ENCODE peak calls at places on chromosomes 4 and X, in six cellular contexts. J is epithelial cell of esophagus, R is bronchial epithelial cell, B is H9, G is GM20000, W is HFFc6. Q is an unnamed sample.

GRCh38 chr4:2836391-2836859 is 7.2 kb upstream of the ADD1 start:
- DNase-seq in J (no peak), R (no peak), B (no peak), G (no peak), W (no peak), Q (no peak)

GRCh38 chr4:72209600-72209999 is 177.8 kb downstream of the NPFFR2 start:
- DNase-seq in J (peak; percentile 87), R (peak; percentile 92), B (no peak), G (no peak), W (no peak), Q (no peak)

GRCh38 chr4:98555798-98556445 is 102.5 kb downstream of the TSPAN5 start:
- DNase-seq in J (no peak), R (no peak), B (no peak), G (no peak), W (no peak), Q (peak; percentile 33)

GRCh38 chrX:150018931-150019331 is 80.6 kb upstream of the EOLA2 start:
- DNase-seq in J (no peak), R (no peak), B (no peak), G (no peak), W (peak; percentile 12), Q (no peak)

GRCh38 chrX:133053854-133054565 is 42.9 kb downstream of the USP26 start:
- DNase-seq in J (peak; percentile 19), R (peak; percentile 53), B (no peak), G (no peak), W (no peak), Q (peak; percentile 0)

GRCh38 chr4:63505714-63506460 is 903.4 kb downstream of the TECRL start:
- DNase-seq in J (no peak), R (no peak), B (no peak), G (no peak), W (no peak), Q (no peak)

GRCh38 chrX:129572422-129572821 is 32.4 kb downstream of the OCRL start:
- DNase-seq in J (no peak), R (no peak), B (no peak), G (no peak), W (no peak), Q (no peak)

GRCh38 chr4:3280466-3280865 is 12.4 kb upstream of the RGS12 start:
- DNase-seq in J (no peak), R (no peak), B (no peak), G (no peak), W (no peak), Q (no peak)

GRCh38 chrX:39843318-39843717 is 254.4 kb downstream of the BCOR start:
- DNase-seq in J (no peak), R (no peak), B (no peak), G (no peak), W (no peak), Q (no peak)

GRCh38 chrX:97685753-97686152 is 802.0 kb downstream of the RPA4 start:
- DNase-seq in J (peak; percentile 49), R (peak; percentile 25), B (no peak), G (peak; percentile 8), W (peak; percentile 8), Q (peak; percentile 46)

GRCh38 chrX:68894142-68894512 is 65.3 kb downstream of the EFNB1 start:
- DNase-seq in J (no peak), R (no peak), B (no peak), G (no peak), W (no peak), Q (no peak)

GRCh38 chrX:34658316-34658715 is 1.2 kb upstream of the TMEM47 start:
- DNase-seq in J (no peak), R (no peak), B (no peak), G (no peak), W (no peak), Q (no peak)

GRCh38 chr4:138406881-138407280 is 164.7 kb upstream of the SLC7A11 start:
- DNase-seq in J (peak; percentile 10), R (peak; percentile 17), B (no peak), G (no peak), W (no peak), Q (no peak)

GRCh38 chrX:19758536-19758935 is 128.9 kb downstream of the SH3KBP1 start:
- DNase-seq in J (peak; percentile 30), R (peak; percentile 23), B (no peak), G (no peak), W (peak; percentile 47), Q (no peak)

GRCh38 chrX:13956998-13957397 is 72.7 kb downstream of the GEMIN8 start:
- DNase-seq in J (no peak), R (no peak), B (no peak), G (no peak), W (no peak), Q (no peak)

GRCh38 chr4:65654976-65655375 is 15.3 kb downstream of the EPHA5 start:
- DNase-seq in J (no peak), R (no peak), B (no peak), G (no peak), W (no peak), Q (no peak)

GRCh38 chr4:72295966-72296557 is 264.3 kb downstream of the NPFFR2 start:
- DNase-seq in J (peak; percentile 60), R (peak; percentile 57), B (no peak), G (peak; percentile 5), W (peak; percentile 53), Q (peak; percentile 25)

GRCh38 chrX:54812306-54812705 is 4.8 kb downstream of the MAGED2 start:
- DNase-seq in J (no peak), R (no peak), B (no peak), G (no peak), W (no peak), Q (no peak)

GRCh38 chrX:10447577-10448214 is 172.7 kb downstream of the MID1 start:
- DNase-seq in J (peak; percentile 33), R (peak; percentile 18), B (no peak), G (no peak), W (peak; percentile 12), Q (peak; percentile 36)

GRCh38 chr4:24470681-24471622 is 113.4 kb downstream of the DHX15 start:
- DNase-seq in J (peak; percentile 32), R (no peak), B (peak; percentile 43), G (peak; percentile 75), W (no peak), Q (peak; percentile 45)

GRCh38 chr4:186765138-186765537 is 41.5 kb upstream of the FAT1 start:
- DNase-seq in J (peak; percentile 87), R (no peak), B (peak; percentile 52), G (no peak), W (peak; percentile 71), Q (no peak)

GRCh38 chr4:21192367-21192766 is 492.1 kb downstream of the PACRGL start:
- DNase-seq in J (no peak), R (no peak), B (no peak), G (no peak), W (no peak), Q (no peak)

GRCh38 chrX:357693-358471 is 28.8 kb downstream of the PPP2R3B start:
- DNase-seq in J (peak; percentile 19), R (peak; percentile 14), B (no peak), G (no peak), W (peak; percentile 31), Q (peak; percentile 40)

GRCh38 chrX:152588206-152588605 is 49.5 kb upstream of the GABRQ start:
- DNase-seq in J (no peak), R (no peak), B (no peak), G (no peak), W (no peak), Q (no peak)

GRCh38 chrX:151970027-151970426 is 4.4 kb downstream of the GABRE start:
- DNase-seq in J (no peak), R (no peak), B (no peak), G (no peak), W (no peak), Q (no peak)

GRCh38 chr4:98626350-98626749 is 32.1 kb downstream of the TSPAN5 start:
- DNase-seq in J (peak; percentile 93), R (peak; percentile 96), B (peak; percentile 70), G (no peak), W (peak; percentile 85), Q (peak; percentile 87)

DNA sequence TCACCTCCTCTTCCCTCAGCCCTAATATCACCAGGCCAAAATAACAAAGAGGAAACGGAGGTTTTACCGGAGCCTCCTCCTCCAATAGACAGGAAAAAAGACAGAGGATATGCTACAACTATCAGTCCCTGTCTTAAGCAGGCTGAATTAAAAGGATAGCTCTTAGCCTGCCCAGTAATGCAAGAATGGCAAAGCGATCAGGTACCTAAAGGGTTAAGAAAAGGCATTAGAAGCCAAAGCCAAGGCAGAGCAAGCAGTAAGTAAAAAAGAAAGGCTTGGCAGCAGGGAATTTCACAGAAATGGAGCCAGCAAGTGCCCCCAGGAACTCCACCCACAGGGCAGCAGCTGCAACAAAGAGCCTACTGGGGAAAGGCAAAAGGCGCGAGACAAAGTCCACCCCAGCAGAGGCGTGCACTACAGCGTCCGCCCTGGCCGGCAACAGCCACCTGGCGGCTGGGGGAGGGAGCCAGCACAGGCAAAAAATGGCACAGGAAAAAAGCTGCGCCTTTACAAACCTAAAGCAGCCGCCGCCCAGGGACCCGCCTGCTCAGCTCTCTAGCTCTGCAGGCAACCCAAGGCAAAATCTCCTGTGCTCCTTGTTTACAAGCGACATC is 220.6 kb upstream of the ZC4H2 start:
- DNase-seq in J (peak; percentile 1), R (no peak), B (peak; percentile 82), G (peak; percentile 1), W (no peak), Q (no peak)
- TF ChIP-seq CTCF in J (peak; percentile 33), R (peak; percentile 27), B (peak; percentile 62), G (no peak), W (no peak), Q (no peak)

GRCh38 chr4:78268607-78269006 is 211.5 kb downstream of the FRAS1 start:
- DNase-seq in J (no peak), R (no peak), B (no peak), G (no peak), W (no peak), Q (no peak)
- TF ChIP-seq CTCF in J (no peak), R (no peak), B (no peak), G (no peak), W (no peak), Q (no peak)

GRCh38 chrX:70260104-70260503 is at the start of gene P2RY4:
- DNase-seq in J (no peak), R (no peak), B (no peak), G (no peak), W (no peak), Q (no peak)

GRCh38 chrX:70264784-70265183 is 3.4 kb upstream of the ARR3 start:
- DNase-seq in J (no peak), R (no peak), B (no peak), G (no peak), W (no peak), Q (no peak)

GRCh38 chrX:70268034-70268433 is at the start of gene ARR3:
- DNase-seq in J (no peak), R (no peak), B (no peak), G (no peak), W (no peak), Q (no peak)

GRCh38 chrX:70257599-70258288 is 2.3 kb downstream of the P2RY4 start:
- DNase-seq in J (no peak), R (no peak), B (no peak), G (no peak), W (no peak), Q (no peak)

GRCh38 chrX:70262952-70263567 is 3.1 kb upstream of the P2RY4 start:
- DNase-seq in J (peak; percentile 75), R (peak; percentile 59), B (peak; percentile 81), G (peak; percentile 38), W (peak; percentile 5), Q (peak; percentile 20)
- TF ChIP-seq CTCF in J (peak; percentile 82), R (peak; percentile 82), B (peak; percentile 72), G (peak; percentile 38), W (peak; percentile 68), Q (peak; percentile 75)

DNA sequence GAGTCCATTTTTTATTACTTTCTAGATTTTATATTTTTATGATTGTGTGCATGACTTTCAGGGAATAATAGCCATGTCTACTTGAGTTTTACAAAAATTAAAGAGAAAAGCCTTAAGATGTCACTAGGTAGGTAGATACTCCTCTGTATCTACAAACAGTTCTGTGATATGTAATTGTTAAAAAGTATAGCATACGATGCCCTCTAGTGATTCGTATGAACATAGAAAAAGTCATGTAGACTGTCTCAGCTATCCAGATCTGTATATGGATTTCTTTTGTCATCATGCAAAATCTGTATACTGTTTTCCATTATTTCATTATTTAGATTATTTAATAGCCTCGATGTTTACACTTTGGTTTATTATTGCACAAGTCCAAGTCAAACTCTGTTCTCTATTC is 856.6 kb downstream of the CENPC start:
- DNase-seq in J (peak; percentile 49), R (peak; percentile 46), B (no peak), G (no peak), W (peak; percentile 19), Q (no peak)
- TF ChIP-seq CTCF in J (peak; percentile 34), R (no peak), B (peak; percentile 45), G (no peak), W (peak; percentile 68), Q (peak; percentile 20)